ENCODE peak calls at places on chromosome 16, in five cellular contexts. S is transverse colon, R is A549, V is stomach, P is upper lobe of left lung. X is an unnamed sample.

GRCh38 chr16:75323928-75324327 is 72.5 kb upstream of the BCAR1 start:
- DNase-seq in S (no peak), R (no peak), V (no peak), P (no peak), X (no peak)

GRCh38 chr16:29683543-29684090 is 4.6 kb downstream of the QPRT start:
- DNase-seq in S (no peak), R (no peak), V (no peak), P (no peak), X (no peak)

GRCh38 chr16:55147401-55147800 is 176.6 kb upstream of the IRX6 start:
- DNase-seq in S (no peak), R (no peak), V (no peak), P (no peak), X (no peak)

GRCh38 chr16:49811630-49812334 is 44.1 kb downstream of the ZNF423 start:
- DNase-seq in S (no peak), R (no peak), V (no peak), P (no peak), X (no peak)

GRCh38 chr16:12942861-12943260 is 41.5 kb downstream of the SHISA9 start:
- DNase-seq in S (no peak), R (no peak), V (no peak), P (no peak), X (no peak)

GRCh38 chr16:81526935-81527334 is 82.3 kb downstream of the CMIP start:
- DNase-seq in S (no peak), R (peak; percentile 53), V (no peak), P (no peak), X (no peak)

GRCh38 chr16:2529961-2530628 is 1.1 kb downstream of the CEMP1 start:
- DNase-seq in S (no peak), R (no peak), V (no peak), P (no peak), X (no peak)

GRCh38 chr16:2854700-2855309 is 3.2 kb downstream of the PRSS22 start:
- DNase-seq in S (no peak), R (no peak), V (no peak), P (no peak), X (no peak)

GRCh38 chr16:29816694-29817441 is 916 bp downstream of the PAGR1 start:
- DNase-seq in S (peak; percentile 73), R (peak; percentile 71), V (peak; percentile 65), P (peak; percentile 77), X (no peak)

GRCh38 chr16:12703935-12704334 is 99.8 kb downstream of the CPPED1 start:
- DNase-seq in S (no peak), R (no peak), V (no peak), P (no peak), X (no peak)

GRCh38 chr16:2798723-2799204 is 494 bp downstream of the PRSS41 start:
- DNase-seq in S (no peak), R (no peak), V (no peak), P (no peak), X (no peak)

GRCh38 chr16:21603920-21604319 is 4.5 kb downstream of the METTL9 start:
- DNase-seq in S (no peak), R (no peak), V (no peak), P (no peak), X (no peak)

GRCh38 chr16:89687092-89687940 is 827 bp downstream of the CDK10 start:
- DNase-seq in S (peak; percentile 90), R (peak; percentile 79), V (peak; percentile 79), P (peak; percentile 43), X (no peak)

GRCh38 chr16:78955206-78955605 is 645.3 kb downstream of the MAF start:
- DNase-seq in S (no peak), R (no peak), V (no peak), P (no peak), X (no peak)

GRCh38 chr16:17155936-17156335 is 314.8 kb downstream of the XYLT1 start:
- DNase-seq in S (no peak), R (no peak), V (no peak), P (no peak), X (no peak)

GRCh38 chr16:17259751-17260270 is 210.9 kb downstream of the XYLT1 start:
- DNase-seq in S (no peak), R (no peak), V (no peak), P (no peak), X (no peak)

GRCh38 chr16:49499018-49499785 is 125.6 kb downstream of the C16orf78 start:
- DNase-seq in S (no peak), R (no peak), V (peak; percentile 1), P (peak; percentile 14), X (no peak)

GRCh38 chr16:35725949-35726348 is 2266.5 kb downstream of the TP53TG3F start:
- DNase-seq in S (no peak), R (no peak), V (no peak), P (no peak), X (no peak)

GRCh38 chr16:88634141-88634993 is 4.0 kb upstream of the IL17C start:
- DNase-seq in S (peak; percentile 74), R (no peak), V (peak; percentile 53), P (peak; percentile 57), X (no peak)

GRCh38 chr16:13559624-13560023 is 360.3 kb upstream of the ERCC4 start:
- DNase-seq in S (no peak), R (no peak), V (no peak), P (no peak), X (no peak)

GRCh38 chr16:49410226-49410625 is 36.6 kb downstream of the C16orf78 start:
- DNase-seq in S (no peak), R (no peak), V (no peak), P (no peak), X (no peak)

GRCh38 chr16:10625595-10626357 is 45.4 kb upstream of the EMP2 start:
- DNase-seq in S (no peak), R (peak; percentile 72), V (no peak), P (no peak), X (no peak)

GRCh38 chr16:27318399-27319256 is 4.9 kb downstream of the IL4R start:
- DNase-seq in S (peak; percentile 48), R (no peak), V (no peak), P (peak; percentile 79), X (no peak)

GRCh38 chr16:72969146-72969545 is 78.8 kb downstream of the ZFHX3 start:
- DNase-seq in S (no peak), R (no peak), V (no peak), P (no peak), X (no peak)

GRCh38 chr16:9797306-9797705 is 384.9 kb downstream of the GRIN2A start:
- DNase-seq in S (no peak), R (peak; percentile 13), V (no peak), P (no peak), X (no peak)

GRCh38 chr16:25171390-25171789 is 45.4 kb upstream of the AQP8 start:
- DNase-seq in S (no peak), R (no peak), V (no peak), P (no peak), X (no peak)

GRCh38 chr16:80166082-80166481 is 374.7 kb upstream of the DYNLRB2 start:
- DNase-seq in S (no peak), R (no peak), V (no peak), P (no peak), X (no peak)

GRCh38 chr16:74761665-74762064 is 13.0 kb downstream of the FA2H start:
- DNase-seq in S (no peak), R (no peak), V (no peak), P (no peak), X (no peak)

GRCh38 chr16:47477680-47478079 is 16.5 kb downstream of the PHKB start:
- DNase-seq in S (no peak), R (no peak), V (no peak), P (no peak), X (no peak)

GRCh38 chr16:81429045-81429521 is 15.5 kb upstream of the CMIP start:
- DNase-seq in S (peak; percentile 53), R (peak; percentile 72), V (peak; percentile 77), P (peak; percentile 46), X (no peak)

GRCh38 chr16:72277749-72278148 is 105.8 kb upstream of the PMFBP1 start:
- DNase-seq in S (no peak), R (no peak), V (no peak), P (peak; percentile 50), X (no peak)

GRCh38 chr16:865026-865425 is 64.5 kb upstream of the GNG13 start:
- DNase-seq in S (no peak), R (no peak), V (no peak), P (no peak), X (no peak)
- TF ChIP-seq EP300 in S (no peak), R (no peak), V (no peak), P (no peak), X (no peak)

GRCh38 chr16:69565611-69566436 is at the start of gene NFAT5:
- DNase-seq in S (peak; percentile 91), R (peak; percentile 87), V (peak; percentile 92), P (peak; percentile 92), X (peak; percentile 85)
- TF ChIP-seq CTCF in S (no peak), R (no peak), V (no peak), P (no peak), X (no peak)

GRCh38 chr16:4958510-4959111 is 481 bp downstream of the SEC14L5 start:
- DNase-seq in S (no peak), R (no peak), V (no peak), P (no peak), X (no peak)
- H3K4me3 ChIP-seq in S (peak overlapping the region; percentile 34), R (peak overlapping the region; percentile 39), V (peak overlapping the region; percentile 38), P (peak overlapping the region; percentile 48), X (peak overlapping the region; percentile 42)

GRCh38 chr16:14658063-14658462 is 25.3 kb downstream of the BFAR start:
- DNase-seq in S (peak; percentile 21), R (no peak), V (no peak), P (peak; percentile 31), X (no peak)
- TF ChIP-seq EP300 in S (peak; percentile 6), R (no peak), V (no peak), P (peak; percentile 82), X (no peak)

GRCh38 chr16:66928702-66929388 is 3.5 kb upstream of the RRAD start:
- DNase-seq in S (peak; percentile 49), R (peak; percentile 56), V (no peak), P (peak; percentile 41), X (no peak)
- TF ChIP-seq CTCF in S (no peak), R (peak; percentile 32), V (no peak), P (no peak), X (peak; percentile 7)

DNA sequence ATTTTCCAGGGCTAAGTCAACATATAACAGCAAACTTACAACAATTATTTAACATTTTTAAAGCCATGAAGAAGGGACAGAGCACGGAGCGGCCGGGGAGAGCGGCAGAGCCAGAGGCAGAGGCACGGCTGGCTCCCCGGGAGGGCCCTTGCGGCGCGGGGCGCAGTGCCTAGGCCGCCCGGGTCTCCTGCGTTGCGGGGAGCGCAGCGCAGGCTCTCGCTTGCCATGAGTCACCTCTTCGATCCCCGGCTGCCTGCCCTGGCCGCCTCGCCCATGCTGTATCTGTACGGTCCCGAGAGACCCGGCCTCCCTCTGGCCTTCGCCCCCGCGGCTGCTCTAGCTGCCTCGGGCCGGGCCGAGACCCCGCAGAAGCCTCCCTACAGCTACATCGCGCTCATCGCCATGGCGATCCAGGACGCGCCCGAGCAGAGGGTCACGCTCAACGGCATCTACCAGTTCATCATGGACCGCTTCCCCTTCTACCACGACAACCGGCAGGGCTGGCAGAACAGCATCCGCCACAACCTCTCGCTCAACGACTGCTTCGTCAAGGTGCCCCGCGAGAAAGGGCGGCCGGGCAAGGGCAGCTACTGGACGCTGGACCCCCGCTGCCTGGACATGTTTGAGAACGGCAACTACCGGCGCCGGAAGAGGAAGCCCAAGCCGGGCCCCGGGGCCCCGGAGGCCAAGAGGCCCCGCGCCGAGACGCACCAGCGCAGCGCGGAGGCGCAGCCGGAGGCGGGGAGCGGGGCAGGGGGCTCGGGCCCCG is at the start of gene FOXL1:
- DNase-seq in S (no peak), R (no peak), V (no peak), P (no peak), X (no peak)
- H3K4me3 ChIP-seq in S (peak within 1 kb of the TSS; percentile 24), R (no peak within 1 kb of the TSS), V (peak within 1 kb of the TSS; percentile 26), P (peak within 1 kb of the TSS; percentile 12), X (peak within 1 kb of the TSS; percentile 27)

GRCh38 chr16:4386452-4386813 is 14.8 kb downstream of the VASN start:
- DNase-seq in S (no peak), R (no peak), V (no peak), P (no peak), X (no peak)
- TF ChIP-seq EP300 in S (no peak), R (no peak), V (no peak), P (no peak), X (no peak)